ENCODE peak calls at places on chromosome 9, in nine cellular contexts. Y is right cardiac atrium, E is cardiac muscle cell, B is endodermal cell, A is pancreas, P is fibroblast of villous mesenchyme, R is fibroblast of mammary gland, X is SK-N-MC, G is AG10803. V is an unnamed sample.

GRCh38 chr9:90767523-90768100 is 34.0 kb upstream of the SYK start:
- DNase-seq in G (no peak), P (no peak), X (no peak), B (no peak), E (no peak), R (peak; percentile 12), Y (no peak), A (no peak), V (no peak)

GRCh38 chr9:81394816-81395215 is 294.5 kb downstream of the TLE1 start:
- DNase-seq in G (no peak), P (no peak), R (no peak), E (no peak), A (no peak), X (peak; percentile 48), Y (no peak), B (no peak), V (no peak)

GRCh38 chr9:134566936-134567335 is 74.7 kb upstream of the COL5A1 start:
- DNase-seq in Y (no peak), B (peak; percentile 35), R (no peak), G (no peak), X (no peak), E (no peak), P (no peak), A (peak; percentile 3), V (peak; percentile 4)

GRCh38 chr9:28207657-28208056 is 634.4 kb upstream of the C9orf72 start:
- DNase-seq in X (no peak), Y (no peak), A (no peak), G (no peak), B (no peak), E (no peak), R (no peak), P (no peak), V (no peak)

GRCh38 chr9:121634800-121635261 is 16.6 kb upstream of the DAB2IP start:
- DNase-seq in R (peak; percentile 20), A (no peak), B (peak; percentile 90), G (no peak), E (peak; percentile 82), Y (no peak), X (no peak), P (no peak), V (no peak)

GRCh38 chr9:84953252-84953773 is 283.8 kb downstream of the NTRK2 start:
- DNase-seq in A (no peak), B (no peak), E (no peak), Y (no peak), G (no peak), P (no peak), R (no peak), X (no peak), V (no peak)

GRCh38 chr9:117412006-117412715 is 2.7 kb downstream of the ASTN2 start:
- DNase-seq in X (no peak), Y (no peak), G (no peak), B (peak; percentile 71), A (no peak), R (no peak), P (no peak), E (no peak), V (peak; percentile 74)

GRCh38 chr9:100869321-100869720 is 159.2 kb upstream of the PLPPR1 start:
- DNase-seq in A (no peak), Y (no peak), X (no peak), R (no peak), B (no peak), P (no peak), E (no peak), G (no peak), V (no peak)

GRCh38 chr9:79224672-79225433 is 346.9 kb upstream of the TLE4 start:
- DNase-seq in R (peak; percentile 89), Y (no peak), B (no peak), G (peak; percentile 93), X (no peak), A (no peak), E (no peak), P (peak; percentile 88), V (no peak)

GRCh38 chr9:123457586-123457985 is 101.6 kb downstream of the CRB2 start:
- DNase-seq in B (no peak), X (no peak), G (no peak), R (no peak), P (no peak), A (no peak), Y (no peak), E (peak; percentile 22), V (peak; percentile 32)

GRCh38 chr9:107294756-107295155 is 11.7 kb downstream of the RAD23B start:
- DNase-seq in Y (no peak), X (no peak), G (no peak), E (no peak), R (no peak), B (no peak), P (no peak), A (no peak), V (no peak)

GRCh38 chr9:107288701-107289100 is 5.6 kb downstream of the RAD23B start:
- DNase-seq in G (no peak), A (no peak), B (no peak), P (peak; percentile 34), Y (no peak), R (no peak), X (no peak), E (no peak), V (no peak)

GRCh38 chr9:107293555-107294085 is 10.5 kb downstream of the RAD23B start:
- DNase-seq in X (no peak), A (no peak), E (no peak), R (no peak), Y (no peak), B (no peak), G (no peak), P (no peak), V (no peak)

GRCh38 chr9:107292811-107293554 is 9.9 kb downstream of the RAD23B start:
- DNase-seq in Y (no peak), P (peak; percentile 39), X (no peak), B (no peak), G (no peak), A (no peak), R (peak; percentile 28), E (no peak), V (no peak)

GRCh38 chr9:107290619-107291018 is 7.5 kb downstream of the RAD23B start:
- DNase-seq in P (no peak), G (no peak), B (no peak), Y (no peak), E (no peak), X (no peak), R (no peak), A (no peak), V (no peak)
- H3K4me3 ChIP-seq in P (no peak overlapping the region), G (no peak overlapping the region), B (peak overlapping the region; percentile 57), Y (no peak overlapping the region), E (no peak overlapping the region), X (no peak overlapping the region), R (no peak overlapping the region), A (no peak overlapping the region), V (no peak overlapping the region)

GRCh38 chr9:78029601-78030552 is 1.7 kb downstream of the GNAQ start:
- DNase-seq in B (no peak), R (peak; percentile 28), P (no peak), E (peak; percentile 42), X (no peak), G (peak; percentile 20), A (no peak), Y (peak; percentile 12), V (no peak)

GRCh38 chr9:78026416-78026815 is 5.2 kb downstream of the GNAQ start:
- DNase-seq in P (no peak), X (no peak), A (no peak), B (no peak), E (no peak), G (no peak), Y (no peak), R (peak; percentile 77), V (no peak)

GRCh38 chr9:78028926-78029325 is 2.7 kb downstream of the GNAQ start:
- DNase-seq in B (no peak), X (no peak), G (no peak), R (no peak), Y (no peak), E (no peak), P (no peak), A (no peak), V (no peak)

GRCh38 chr9:78025186-78025585 is 6.4 kb downstream of the GNAQ start:
- DNase-seq in Y (no peak), B (no peak), X (no peak), E (no peak), P (no peak), A (no peak), G (no peak), R (no peak), V (no peak)

DNA sequence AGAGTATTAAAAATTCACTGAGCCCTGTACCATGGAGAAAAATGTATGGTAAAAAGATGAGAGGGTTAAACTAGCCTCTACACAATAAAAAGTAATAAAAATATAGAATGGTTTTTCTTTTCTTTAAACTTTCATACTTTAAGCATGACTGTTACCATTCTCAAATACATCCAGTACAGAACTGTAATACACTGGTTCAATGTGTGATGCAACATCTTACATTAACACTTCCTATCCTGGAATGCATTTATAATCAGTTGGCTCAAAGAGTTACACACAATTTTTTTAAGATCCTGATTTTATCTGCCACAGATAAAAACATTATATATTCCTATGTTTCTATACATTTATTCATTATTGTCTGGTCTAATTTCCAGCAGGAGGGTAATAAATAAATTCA is 4.7 kb downstream of the GNAQ start:
- DNase-seq in X (no peak), P (no peak), G (peak; percentile 53), E (no peak), Y (no peak), B (no peak), R (peak; percentile 53), A (no peak), V (no peak)
- H3K4me3 ChIP-seq in X (peak overlapping the region; percentile 60), P (no peak overlapping the region), G (no peak overlapping the region), E (no peak overlapping the region), Y (no peak overlapping the region), B (no peak overlapping the region), R (no peak overlapping the region), A (no peak overlapping the region), V (peak overlapping the region; percentile 14)

GRCh38 chr9:37650873-37651768 is at the start of gene FRMPD1:
- DNase-seq in P (peak; percentile 37), E (peak; percentile 91), X (no peak), R (peak; percentile 22), B (peak; percentile 91), Y (peak; percentile 65), G (peak; percentile 22), A (peak; percentile 73), V (peak; percentile 70)
- H3K4me3 ChIP-seq in P (peak within 1 kb of the TSS; percentile 58), E (peak within 1 kb of the TSS; percentile 64), X (peak within 1 kb of the TSS; percentile 79), R (peak within 1 kb of the TSS; percentile 36), B (peak within 1 kb of the TSS; percentile 80), Y (peak within 1 kb of the TSS; percentile 61), G (peak within 1 kb of the TSS; percentile 56), A (peak within 1 kb of the TSS; percentile 55), V (peak within 1 kb of the TSS; percentile 74)

DNA sequence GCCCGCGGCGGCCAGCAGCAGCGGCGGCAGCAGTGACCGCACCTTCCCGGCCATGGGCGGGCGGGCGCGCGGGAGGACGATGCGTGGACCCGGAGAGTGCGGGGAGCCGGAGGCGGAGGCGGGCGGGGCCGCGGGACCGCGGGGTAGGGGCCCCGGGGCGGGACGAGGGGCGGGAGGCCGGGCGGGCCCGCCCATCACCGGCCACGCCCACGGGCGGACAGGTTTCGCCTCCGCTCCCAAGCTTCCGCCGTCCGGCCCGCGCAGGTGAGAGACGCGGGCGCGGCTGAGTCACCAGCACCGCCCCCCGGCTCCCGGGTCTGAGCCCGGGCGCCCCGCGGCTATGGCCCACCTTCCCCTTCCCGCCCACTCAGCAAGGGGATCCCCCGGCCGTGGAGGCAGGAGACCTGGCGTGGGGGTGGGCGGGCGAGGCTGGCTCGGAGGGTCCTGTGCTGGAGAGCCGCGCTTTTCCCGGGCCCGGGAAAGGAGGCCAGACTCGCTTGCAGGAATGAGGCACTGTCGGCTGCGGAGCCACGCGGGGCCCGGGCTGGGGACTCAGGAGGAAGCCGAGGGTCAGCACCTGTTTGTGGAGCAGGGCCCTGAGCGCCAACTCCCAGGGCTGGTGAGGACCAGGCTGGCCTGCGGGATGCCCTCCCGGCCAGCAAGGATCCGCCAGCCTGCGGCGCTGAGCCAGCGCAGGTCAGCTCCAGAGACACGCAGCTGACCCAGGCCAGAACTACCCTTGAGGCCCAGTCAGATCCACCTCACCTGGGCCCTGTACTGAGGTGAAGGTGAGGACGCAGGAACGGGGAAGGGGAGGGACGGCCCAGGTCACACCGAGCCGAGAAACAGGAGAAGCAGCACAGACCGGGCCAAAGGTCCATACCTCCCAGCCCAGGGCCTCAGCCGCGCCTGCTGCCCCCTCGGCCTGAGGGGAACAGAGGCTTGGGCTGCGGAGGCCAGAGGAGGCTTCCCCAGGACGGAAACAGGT is at the start of gene ENTPD2:
- DNase-seq in G (no peak), A (peak; percentile 73), E (no peak), Y (no peak), B (peak; percentile 84), P (no peak), X (no peak), R (no peak), V (no peak)
- H3K4me3 ChIP-seq in G (no peak within 1 kb of the TSS), A (peak within 1 kb of the TSS; percentile 28), E (peak within 1 kb of the TSS; percentile 27), Y (peak within 1 kb of the TSS; percentile 34), B (no peak within 1 kb of the TSS), P (no peak within 1 kb of the TSS), X (peak within 1 kb of the TSS; percentile 63), R (no peak within 1 kb of the TSS), V (peak within 1 kb of the TSS; percentile 37)